ENCODE peak calls at places on chromosomes 4 and X, in five cellular contexts. D is GM12878, N is K562, Z is SK-N-SH, Q is H1. W is an unnamed sample.

GRCh38 chrX:72475952-72476668 is 96.5 kb downstream of the HDAC8 start:
- DNase-seq in N (no peak), Z (peak; percentile 23), D (no peak), Q (no peak), W (no peak)

GRCh38 chrX:31555506-31555905 is 483.7 kb upstream of the FTHL17 start:
- DNase-seq in D (no peak), N (no peak), Z (no peak), Q (no peak), W (no peak)

GRCh38 chrX:136272325-136272724 is 21.1 kb upstream of the MAP7D3 start:
- DNase-seq in D (no peak), N (peak; percentile 11), Q (no peak), Z (no peak), W (no peak)

GRCh38 chr4:55851885-55852284 is 1.6 kb upstream of the EXOC1 start:
- DNase-seq in D (no peak), Z (no peak), Q (no peak), N (no peak), W (peak; percentile 70)

GRCh38 chrX:133151320-133151719 is 54.4 kb upstream of the USP26 start:
- DNase-seq in N (no peak), Q (no peak), Z (no peak), D (no peak), W (peak; percentile 8)

GRCh38 chr4:73593631-73594241 is 26.5 kb downstream of the RASSF6 start:
- DNase-seq in Q (no peak), D (no peak), Z (no peak), N (no peak), W (peak; percentile 39)

GRCh38 chr4:98546910-98547544 is 111.4 kb downstream of the TSPAN5 start:
- DNase-seq in N (no peak), D (no peak), Q (no peak), Z (no peak), W (no peak)

GRCh38 chr4:155207534-155208257 is 740 bp upstream of the NPY2R start:
- DNase-seq in D (no peak), N (no peak), Z (peak; percentile 47), Q (peak; percentile 52), W (no peak)

GRCh38 chr4:76125816-76126215 is 22.4 kb downstream of the NUP54 start:
- DNase-seq in D (no peak), Q (no peak), N (no peak), Z (no peak), W (no peak)

GRCh38 chr4:3320361-3321023 is 27.7 kb downstream of the RGS12 start:
- DNase-seq in Z (no peak), N (no peak), Q (no peak), D (no peak), W (no peak)

DNA sequence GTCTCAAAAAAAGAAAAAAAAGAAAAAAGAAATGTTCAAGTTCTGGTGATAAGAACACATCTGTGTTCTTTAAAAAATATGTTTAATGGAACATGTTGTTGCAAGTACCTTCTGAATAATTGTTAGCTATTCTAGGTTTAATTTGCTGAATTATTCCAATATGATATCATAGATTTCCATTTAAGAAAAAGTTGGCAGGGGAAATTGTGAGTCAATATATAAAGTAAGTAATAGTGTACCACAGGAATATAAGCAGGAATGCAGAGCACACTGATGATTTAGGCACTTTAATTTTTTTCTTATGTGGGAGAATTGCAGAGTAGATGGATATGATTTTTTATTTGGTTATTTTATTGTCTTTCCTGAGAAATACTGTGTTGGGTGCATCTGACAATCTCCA is 190.7 kb downstream of the RPA4 start:
- DNase-seq in N (no peak), Q (no peak), D (no peak), Z (no peak), W (no peak)
- TF ChIP-seq YY1 in N (no peak), Q (no peak), D (no peak), Z (no peak), W (no peak)

DNA sequence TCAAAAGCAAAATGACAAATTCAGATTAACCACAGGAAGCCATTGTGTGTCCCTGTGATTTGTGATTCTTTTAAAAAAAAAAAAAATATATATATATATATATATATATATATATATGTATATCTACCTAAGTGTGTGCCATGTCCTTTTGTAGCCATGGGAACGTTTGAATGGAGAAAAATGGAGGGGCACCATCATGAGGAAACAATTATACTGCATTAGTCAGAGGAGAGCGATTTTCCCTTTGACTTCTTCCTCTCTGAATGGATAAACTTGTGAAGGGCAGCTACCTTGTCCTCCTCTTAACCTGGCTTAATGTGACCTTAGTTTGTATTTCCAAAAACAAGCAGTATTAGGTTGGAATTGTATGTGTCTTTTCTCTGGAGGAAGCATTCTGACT is 23.3 kb upstream of the CBLL2 start:
- DNase-seq in Z (no peak), Q (no peak), N (no peak), D (no peak), W (no peak)
- TF ChIP-seq RFX5 in Z (no peak), Q (no peak), N (no peak), D (no peak), W (no peak)

GRCh38 chr4:106351016-106351415 is 17.6 kb downstream of the GIMD1 start:
- DNase-seq in N (no peak), Z (no peak), D (no peak), Q (no peak), W (no peak)
- H3K4me1 ChIP-seq in N (no peaks in the 10 kb centered on the region), Z (no peaks in the 10 kb centered on the region), D (no peaks in the 10 kb centered on the region), Q (no peaks in the 10 kb centered on the region), W (no peaks in the 10 kb centered on the region)

GRCh38 chrX:50581405-50581804 is 110.8 kb upstream of the DGKK start:
- DNase-seq in Q (no peak), N (no peak), Z (no peak), D (no peak), W (no peak)

GRCh38 chrX:50579955-50580354 is 109.3 kb upstream of the DGKK start:
- DNase-seq in D (peak; percentile 11), Q (no peak), N (peak; percentile 50), Z (peak; percentile 40), W (peak; percentile 68)
- TF ChIP-seq YY1 in D (no peak), Q (no peak), N (no peak), Z (no peak), W (no peak)

DNA sequence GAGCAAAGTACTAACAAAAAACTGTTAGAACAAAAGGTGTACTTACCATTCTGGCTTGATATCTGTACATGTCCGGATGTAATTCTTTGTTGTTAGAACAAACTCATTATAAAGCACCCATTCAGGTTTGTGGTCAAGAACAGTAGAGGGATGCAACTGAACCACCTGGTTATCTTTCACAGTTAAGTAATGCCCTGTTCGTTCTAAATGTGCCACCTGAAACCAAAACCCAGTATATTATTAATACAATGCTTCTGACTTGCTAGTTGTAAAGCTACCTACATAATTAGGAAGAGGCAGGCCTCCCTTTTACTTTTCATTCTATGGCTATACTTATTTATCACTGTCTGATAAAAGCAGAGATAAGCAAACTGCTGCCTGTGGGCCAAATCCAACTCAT is 54.8 kb downstream of the DHX15 start:
- DNase-seq in D (no peak), Q (no peak), N (no peak), Z (no peak), W (no peak)
- TF ChIP-seq RFX5 in D (no peak), Q (no peak), N (no peak), Z (no peak), W (no peak)

GRCh38 chr4:184473515-184474260 is 662 bp downstream of the IRF2 start:
- DNase-seq in N (peak; percentile 51), Q (peak; percentile 67), D (no peak), Z (peak; percentile 71), W (no peak)

GRCh38 chr4:184473265-184473514 is 1.2 kb downstream of the IRF2 start:
- DNase-seq in Z (no peak), N (peak; percentile 49), D (no peak), Q (peak; percentile 55), W (no peak)

GRCh38 chr4:184471872-184472539 is 2.3 kb downstream of the IRF2 start:
- DNase-seq in Q (no peak), N (peak; percentile 32), Z (peak; percentile 60), D (no peak), W (no peak)

GRCh38 chr4:184472540-184473264 is 1.6 kb downstream of the IRF2 start:
- DNase-seq in D (no peak), Z (peak; percentile 87), Q (peak; percentile 86), N (peak; percentile 69), W (peak; percentile 71)

DNA sequence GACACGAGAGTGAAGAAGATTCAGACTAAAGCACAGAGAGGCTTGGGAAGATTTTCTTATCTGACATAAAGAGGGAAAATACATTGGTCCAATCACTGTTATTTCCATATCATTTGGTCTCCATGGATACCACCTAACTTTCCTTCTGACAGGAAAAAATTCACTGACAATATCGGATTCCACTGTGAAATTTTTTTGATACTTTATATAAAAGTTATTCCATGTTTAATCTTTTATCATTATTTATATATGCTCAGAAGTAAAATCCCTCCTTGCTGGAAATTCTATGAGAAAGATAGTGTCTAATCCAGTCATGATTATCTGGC is 3.6 kb downstream of the IRF2 start:
- DNase-seq in Q (no peak), D (no peak), N (no peak), Z (no peak), W (no peak)
- H3K4me1 ChIP-seq in Q (peaks cover 2% of the 10 kb centered on the region), D (peaks cover 10% of the 10 kb centered on the region), N (peaks cover 22% of the 10 kb centered on the region), Z (peaks cover 23% of the 10 kb centered on the region), W (peaks cover 37% of the 10 kb centered on the region)

DNA sequence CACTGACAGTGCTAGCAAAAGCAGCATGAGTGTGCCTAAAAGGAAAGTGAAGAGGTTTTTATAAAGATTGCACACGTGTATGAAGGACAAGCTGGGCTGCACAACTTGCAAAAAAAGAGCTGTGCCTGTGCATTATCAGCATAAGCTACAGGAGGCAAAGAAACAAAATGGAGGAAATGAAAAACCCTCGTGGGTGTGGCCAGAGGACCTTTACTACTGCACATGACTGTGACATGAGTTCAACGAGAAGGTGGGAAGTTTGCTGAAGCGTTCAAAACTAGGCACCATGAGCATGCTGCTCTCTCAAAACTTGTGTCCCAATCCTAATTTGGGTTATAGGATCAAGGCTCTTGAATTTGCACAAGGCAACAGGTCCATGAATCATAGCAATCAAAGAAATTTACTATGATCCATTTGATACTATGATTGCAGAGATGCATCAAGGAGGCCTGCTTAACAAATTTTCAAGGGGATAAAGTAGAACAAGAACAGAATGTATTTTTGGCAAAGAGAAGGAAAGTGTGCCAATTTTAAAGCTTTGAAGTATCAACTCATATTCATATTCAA is 38.1 kb upstream of the CXorf38 start:
- DNase-seq in D (no peak), Z (no peak), Q (no peak), N (no peak), W (no peak)
- TF ChIP-seq YY1 in D (peak; percentile 26), Z (no peak), Q (no peak), N (no peak), W (no peak)

DNA sequence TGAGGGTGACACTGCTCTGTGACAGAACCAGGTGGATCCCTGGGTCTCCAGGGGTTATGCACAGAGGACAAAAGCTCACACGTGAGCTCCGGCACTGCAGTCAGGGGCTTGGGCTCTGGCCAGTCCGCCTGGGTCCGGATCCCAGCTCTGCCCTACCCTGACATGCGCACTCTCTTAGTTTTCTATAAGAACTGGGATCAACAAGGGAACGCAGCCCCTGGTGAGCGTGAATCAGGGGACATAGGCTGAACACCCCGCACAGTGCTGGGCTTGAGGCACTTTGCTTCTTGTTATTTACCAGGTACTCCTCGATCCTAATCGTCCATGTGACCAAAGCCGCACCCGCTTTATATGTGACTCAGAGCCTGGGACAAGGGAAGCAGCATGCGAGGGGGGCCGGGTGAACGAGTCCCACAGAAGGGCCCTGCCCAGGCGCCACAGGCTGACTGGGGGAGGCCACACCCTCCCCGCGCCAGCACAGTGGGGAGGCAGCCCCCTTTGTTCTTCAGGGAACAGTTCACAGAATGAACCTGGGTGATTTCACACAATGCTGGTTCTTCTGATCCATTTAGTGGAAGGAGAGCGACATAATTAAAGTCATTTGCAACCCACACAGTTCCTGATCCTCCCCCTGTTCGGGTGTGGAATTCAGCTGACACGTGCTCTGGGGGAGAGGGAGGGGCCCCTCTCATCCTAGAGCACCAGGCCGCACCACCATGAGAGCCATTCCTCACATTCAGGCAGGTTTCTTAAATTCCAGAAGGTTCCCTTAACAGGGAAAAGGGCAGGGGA is 55.5 kb downstream of the WFS1 start:
- DNase-seq in Q (no peak), Z (no peak), N (no peak), D (no peak), W (no peak)
- TF ChIP-seq RFX5 in Q (no peak), Z (no peak), N (no peak), D (no peak), W (no peak)